ENCODE peak calls at places on chromosome 3, in five cellular contexts. One of them, this sample, is unnamed.

GRCh38 chr3:139532996-139533395 is 6.5 kb downstream of the RBP1 start:
- DNase-seq in A549: no peak
- DNase-seq in lower leg skin: no peak
- DNase-seq in transverse colon: no peak
- DNase-seq in esophagus muscularis mucosa: no peak
- DNase-seq in this sample: no peak

GRCh38 chr3:142613491-142613890 is 17.3 kb downstream of the PLS1 start:
- DNase-seq in A549: peak
- DNase-seq in lower leg skin: no peak
- DNase-seq in transverse colon: peak
- DNase-seq in esophagus muscularis mucosa: no peak
- DNase-seq in this sample: no peak

GRCh38 chr3:41434781-41435180 is 235.5 kb downstream of the CTNNB1 start:
- DNase-seq in A549: no peak
- DNase-seq in lower leg skin: no peak
- DNase-seq in transverse colon: no peak
- DNase-seq in esophagus muscularis mucosa: no peak
- DNase-seq in this sample: no peak

GRCh38 chr3:168088106-168088722 is 7.5 kb downstream of the GOLIM4 start:
- DNase-seq in A549: peak
- DNase-seq in lower leg skin: no peak
- DNase-seq in transverse colon: peak
- DNase-seq in esophagus muscularis mucosa: no peak
- DNase-seq in this sample: no peak

GRCh38 chr3:52119056-52119455 is 35.2 kb downstream of the POC1A start:
- DNase-seq in A549: no peak
- DNase-seq in lower leg skin: no peak
- DNase-seq in transverse colon: no peak
- DNase-seq in esophagus muscularis mucosa: no peak
- DNase-seq in this sample: no peak

GRCh38 chr3:100779475-100779874 is 70.2 kb downstream of the TFG start:
- DNase-seq in A549: no peak
- DNase-seq in lower leg skin: no peak
- DNase-seq in transverse colon: no peak
- DNase-seq in esophagus muscularis mucosa: no peak
- DNase-seq in this sample: no peak

GRCh38 chr3:149579838-149580542 is 77.8 kb downstream of the WWTR1 start:
- DNase-seq in A549: no peak
- DNase-seq in lower leg skin: no peak
- DNase-seq in transverse colon: no peak
- DNase-seq in esophagus muscularis mucosa: no peak
- DNase-seq in this sample: no peak

GRCh38 chr3:64150527-64151238 is 74.6 kb downstream of the PRICKLE2 start:
- DNase-seq in A549: peak
- DNase-seq in lower leg skin: peak
- DNase-seq in transverse colon: peak
- DNase-seq in esophagus muscularis mucosa: no peak
- DNase-seq in this sample: no peak

GRCh38 chr3:29356062-29356461 is 75.2 kb downstream of the RBMS3 start:
- DNase-seq in A549: no peak
- DNase-seq in lower leg skin: no peak
- DNase-seq in transverse colon: no peak
- DNase-seq in esophagus muscularis mucosa: no peak
- DNase-seq in this sample: no peak

GRCh38 chr3:20027136-20027535 is 13.1 kb upstream of the KAT2B start:
- DNase-seq in A549: no peak
- DNase-seq in lower leg skin: no peak
- DNase-seq in transverse colon: no peak
- DNase-seq in esophagus muscularis mucosa: no peak
- DNase-seq in this sample: no peak

GRCh38 chr3:39541917-39542329 is 74.4 kb downstream of the MOBP start:
- DNase-seq in A549: peak
- DNase-seq in lower leg skin: no peak
- DNase-seq in transverse colon: no peak
- DNase-seq in esophagus muscularis mucosa: no peak
- DNase-seq in this sample: no peak

GRCh38 chr3:107598926-107599754 is 76.4 kb downstream of the BBX start:
- DNase-seq in A549: peak
- DNase-seq in lower leg skin: no peak
- DNase-seq in transverse colon: peak
- DNase-seq in esophagus muscularis mucosa: no peak
- DNase-seq in this sample: no peak

GRCh38 chr3:124784686-124785382 is 54.6 kb downstream of the UMPS start:
- DNase-seq in A549: no peak
- DNase-seq in lower leg skin: no peak
- DNase-seq in transverse colon: no peak
- DNase-seq in esophagus muscularis mucosa: no peak
- DNase-seq in this sample: no peak

GRCh38 chr3:36957862-36958686 is 13.2 kb upstream of the TRANK1 start:
- DNase-seq in A549: peak
- DNase-seq in lower leg skin: no peak
- DNase-seq in transverse colon: peak
- DNase-seq in esophagus muscularis mucosa: no peak
- DNase-seq in this sample: no peak

GRCh38 chr3:172868565-172869172 is 118.1 kb downstream of the ECT2 start:
- DNase-seq in A549: no peak
- DNase-seq in lower leg skin: no peak
- DNase-seq in transverse colon: no peak
- DNase-seq in esophagus muscularis mucosa: no peak
- DNase-seq in this sample: no peak

GRCh38 chr3:129625071-129625874 is 18.8 kb upstream of the PLXND1 start:
- DNase-seq in A549: peak
- DNase-seq in lower leg skin: peak
- DNase-seq in transverse colon: no peak
- DNase-seq in esophagus muscularis mucosa: no peak
- DNase-seq in this sample: no peak

GRCh38 chr3:56917740-56918568 is 116.2 kb upstream of the ARHGEF3 start:
- DNase-seq in A549: no peak
- DNase-seq in lower leg skin: no peak
- DNase-seq in transverse colon: peak
- DNase-seq in esophagus muscularis mucosa: no peak
- DNase-seq in this sample: no peak

GRCh38 chr3:126745760-126746394 is 41.8 kb downstream of the CHCHD6 start:
- DNase-seq in A549: no peak
- DNase-seq in lower leg skin: peak
- DNase-seq in transverse colon: peak
- DNase-seq in esophagus muscularis mucosa: no peak
- DNase-seq in this sample: no peak

GRCh38 chr3:18609184-18609583 is 184.0 kb upstream of the SATB1 start:
- DNase-seq in A549: no peak
- DNase-seq in lower leg skin: no peak
- DNase-seq in transverse colon: no peak
- DNase-seq in esophagus muscularis mucosa: no peak
- DNase-seq in this sample: no peak

GRCh38 chr3:157360044-157360443 is 76.6 kb upstream of the PTX3 start:
- DNase-seq in A549: peak
- DNase-seq in lower leg skin: no peak
- DNase-seq in transverse colon: no peak
- DNase-seq in esophagus muscularis mucosa: no peak
- DNase-seq in this sample: peak

GRCh38 chr3:16366581-16366980 is 101.6 kb downstream of the OXNAD1 start:
- DNase-seq in A549: no peak
- DNase-seq in lower leg skin: no peak
- DNase-seq in transverse colon: no peak
- DNase-seq in esophagus muscularis mucosa: no peak
- DNase-seq in this sample: no peak

GRCh38 chr3:56691165-56692000 is 8.3 kb upstream of the TASOR start:
- DNase-seq in A549: peak
- DNase-seq in lower leg skin: no peak
- DNase-seq in transverse colon: no peak
- DNase-seq in esophagus muscularis mucosa: no peak
- DNase-seq in this sample: no peak

GRCh38 chr3:188299713-188300112 is 145.8 kb downstream of the LPP start:
- DNase-seq in A549: no peak
- DNase-seq in lower leg skin: no peak
- DNase-seq in transverse colon: no peak
- DNase-seq in esophagus muscularis mucosa: no peak
- DNase-seq in this sample: no peak

GRCh38 chr3:165459924-165460540 is 263.8 kb upstream of the SLITRK3 start:
- DNase-seq in A549: peak
- DNase-seq in lower leg skin: no peak
- DNase-seq in transverse colon: no peak
- DNase-seq in esophagus muscularis mucosa: no peak
- DNase-seq in this sample: no peak

GRCh38 chr3:14841836-14842235 is 23.1 kb downstream of the FGD5 start:
- DNase-seq in A549: no peak
- DNase-seq in lower leg skin: no peak
- DNase-seq in transverse colon: no peak
- DNase-seq in esophagus muscularis mucosa: no peak
- DNase-seq in this sample: no peak
- TF ChIP-seq POLR2A in A549: no peak
- TF ChIP-seq POLR2A in lower leg skin: no peak
- TF ChIP-seq POLR2A in transverse colon: no peak
- TF ChIP-seq POLR2A in esophagus muscularis mucosa: no peak
- TF ChIP-seq POLR2A in this sample: no peak

GRCh38 chr3:187290561-187290960 is 976 bp downstream of the MASP1 start:
- DNase-seq in A549: no peak
- DNase-seq in lower leg skin: no peak
- DNase-seq in transverse colon: no peak
- DNase-seq in esophagus muscularis mucosa: peak
- DNase-seq in this sample: no peak

GRCh38 chr3:187291001-187291511 is 481 bp downstream of the MASP1 start:
- DNase-seq in A549: no peak
- DNase-seq in lower leg skin: no peak
- DNase-seq in transverse colon: no peak
- DNase-seq in esophagus muscularis mucosa: peak
- DNase-seq in this sample: no peak

GRCh38 chr3:187286467-187287059 is 5.0 kb downstream of the MASP1 start:
- DNase-seq in A549: no peak
- DNase-seq in lower leg skin: no peak
- DNase-seq in transverse colon: no peak
- DNase-seq in esophagus muscularis mucosa: no peak
- DNase-seq in this sample: no peak

GRCh38 chr3:187287231-187287630 is 4.3 kb downstream of the MASP1 start:
- DNase-seq in A549: no peak
- DNase-seq in lower leg skin: no peak
- DNase-seq in transverse colon: no peak
- DNase-seq in esophagus muscularis mucosa: no peak
- DNase-seq in this sample: no peak

DNA sequence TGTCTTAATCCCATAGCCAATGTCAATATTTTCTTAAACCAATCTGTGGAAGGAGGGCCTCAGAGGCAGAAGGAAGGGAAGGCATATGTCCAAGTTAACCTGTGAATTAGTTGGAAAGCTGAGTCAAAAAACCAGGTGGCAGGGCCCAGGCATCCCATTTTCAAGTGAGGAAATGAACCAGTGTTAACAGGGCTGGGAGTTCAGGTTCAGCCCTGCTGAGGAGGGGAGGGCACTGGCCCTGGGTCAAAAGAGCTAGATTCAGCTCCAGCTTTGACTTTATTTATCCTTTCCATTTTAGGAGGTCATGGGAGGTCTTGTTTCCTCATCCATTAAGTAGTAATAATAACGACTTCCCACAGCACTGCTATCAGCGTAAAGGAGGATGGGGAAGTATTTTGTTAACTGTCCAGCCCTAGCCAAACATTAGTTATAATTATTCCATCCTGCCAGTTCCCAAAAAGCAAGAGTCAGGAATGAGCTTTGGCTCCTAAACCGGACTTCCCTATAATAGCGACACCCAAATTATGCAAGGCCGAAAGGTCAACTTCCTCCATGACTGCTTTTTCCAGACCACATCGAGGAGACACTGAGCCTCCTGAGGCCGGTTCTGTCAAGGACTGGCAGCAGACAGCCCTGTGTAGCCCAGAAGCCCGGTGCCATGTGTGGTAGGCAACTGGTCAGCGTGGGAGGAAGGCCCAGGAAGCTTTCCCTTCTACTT is 3.2 kb downstream of the MASP1 start:
- DNase-seq in A549: no peak
- DNase-seq in lower leg skin: no peak
- DNase-seq in transverse colon: no peak
- DNase-seq in esophagus muscularis mucosa: peak
- DNase-seq in this sample: no peak
- TF ChIP-seq POLR2A in A549: no peak
- TF ChIP-seq POLR2A in lower leg skin: no peak
- TF ChIP-seq POLR2A in transverse colon: no peak
- TF ChIP-seq POLR2A in esophagus muscularis mucosa: no peak
- TF ChIP-seq POLR2A in this sample: no peak

DNA sequence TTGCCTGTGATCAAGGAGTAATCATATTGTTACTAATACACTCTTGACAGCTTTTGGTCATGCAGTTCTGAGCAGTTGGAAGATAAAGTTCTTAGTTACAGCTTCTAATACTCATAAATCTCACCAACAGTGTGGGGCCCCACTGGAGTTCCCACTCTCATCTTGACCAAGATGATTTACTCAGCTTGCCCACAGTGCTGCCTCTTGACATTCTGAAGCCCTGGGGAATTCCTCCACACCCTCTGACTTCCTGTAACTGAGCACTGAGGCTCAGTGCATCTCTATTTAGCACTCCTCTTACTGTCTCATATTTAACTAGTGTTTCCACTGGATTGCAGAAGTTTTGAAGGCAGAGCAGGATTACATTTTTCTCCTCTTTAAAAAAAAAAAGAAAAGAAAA is 1.9 kb upstream of the ARL6IP5 start:
- DNase-seq in A549: no peak
- DNase-seq in lower leg skin: no peak
- DNase-seq in transverse colon: peak
- DNase-seq in esophagus muscularis mucosa: no peak
- DNase-seq in this sample: no peak
- TF ChIP-seq POLR2A in A549: no peak
- TF ChIP-seq POLR2A in lower leg skin: no peak
- TF ChIP-seq POLR2A in transverse colon: no peak
- TF ChIP-seq POLR2A in esophagus muscularis mucosa: no peak
- TF ChIP-seq POLR2A in this sample: no peak

GRCh38 chr3:197814372-197814771 is 23.3 kb downstream of the LRCH3 start:
- DNase-seq in A549: no peak
- DNase-seq in lower leg skin: no peak
- DNase-seq in transverse colon: no peak
- DNase-seq in esophagus muscularis mucosa: no peak
- DNase-seq in this sample: no peak

GRCh38 chr3:197810901-197811300 is 19.8 kb downstream of the LRCH3 start:
- DNase-seq in A549: no peak
- DNase-seq in lower leg skin: no peak
- DNase-seq in transverse colon: no peak
- DNase-seq in esophagus muscularis mucosa: no peak
- DNase-seq in this sample: no peak

GRCh38 chr3:197807969-197808587 is 17.0 kb downstream of the LRCH3 start:
- DNase-seq in A549: no peak
- DNase-seq in lower leg skin: no peak
- DNase-seq in transverse colon: no peak
- DNase-seq in esophagus muscularis mucosa: no peak
- DNase-seq in this sample: no peak

GRCh38 chr3:197809356-197810020 is 18.4 kb downstream of the LRCH3 start:
- DNase-seq in A549: no peak
- DNase-seq in lower leg skin: no peak
- DNase-seq in transverse colon: no peak
- DNase-seq in esophagus muscularis mucosa: no peak
- DNase-seq in this sample: no peak

DNA sequence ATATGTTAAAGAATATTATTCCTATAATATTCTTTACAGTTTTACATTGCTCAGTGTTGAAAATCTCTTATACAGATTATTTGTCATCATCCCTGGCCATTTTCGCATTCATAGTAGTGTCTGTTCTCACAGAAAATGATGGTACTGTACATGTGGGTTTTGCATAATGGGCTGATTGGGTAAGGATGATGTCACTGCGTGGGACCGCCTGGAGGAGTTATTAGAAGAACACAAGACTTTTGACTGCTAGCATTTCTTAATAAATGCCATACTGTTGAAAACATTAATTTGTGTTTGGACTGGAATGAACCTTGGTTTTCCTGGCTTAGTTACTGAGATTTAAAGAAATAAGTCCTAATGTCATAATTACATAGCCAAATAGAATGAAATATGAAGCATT is 20.3 kb downstream of the LRCH3 start:
- DNase-seq in A549: no peak
- DNase-seq in lower leg skin: peak
- DNase-seq in transverse colon: no peak
- DNase-seq in esophagus muscularis mucosa: no peak
- DNase-seq in this sample: no peak
- TF ChIP-seq POLR2A in A549: no peak
- TF ChIP-seq POLR2A in lower leg skin: no peak
- TF ChIP-seq POLR2A in transverse colon: no peak
- TF ChIP-seq POLR2A in esophagus muscularis mucosa: no peak
- TF ChIP-seq POLR2A in this sample: no peak